ENCODE peak calls at places on chromosome 20, in eight cellular contexts. S, K, F, X, A, W, T and B are unnamed samples.

GRCh38 chr20:9492067-9492466 is 22.3 kb upstream of the LAMP5 start:
- DNase-seq in K (no peak), F (no peak), W (no peak), A (no peak), X (no peak), T (no peak), S (no peak), B (peak; percentile 90)

GRCh38 chr20:50834599-50835005 is 39.7 kb downstream of the BCAS4 start:
- DNase-seq in T (no peak), X (no peak), F (no peak), K (no peak), S (no peak), A (no peak), W (no peak), B (no peak)

GRCh38 chr20:61387204-61387958 is 135.3 kb downstream of the CDH4 start:
- DNase-seq in K (no peak), A (no peak), X (peak; percentile 73), F (no peak), S (peak; percentile 63), W (peak; percentile 65), T (no peak), B (peak; percentile 7)

GRCh38 chr20:37376324-37376723 is 30.4 kb downstream of the SRC start:
- DNase-seq in X (peak; percentile 52), W (no peak), K (no peak), S (no peak), A (no peak), F (no peak), T (no peak), B (no peak)

GRCh38 chr20:51703446-51704287 is 64.5 kb downstream of the ATP9A start:
- DNase-seq in S (no peak), A (no peak), W (no peak), T (no peak), F (no peak), X (no peak), K (no peak), B (no peak)

GRCh38 chr20:51752343-51752951 is 15.7 kb downstream of the ATP9A start:
- DNase-seq in F (no peak), A (no peak), K (no peak), W (no peak), T (no peak), S (no peak), X (peak; percentile 54), B (peak; percentile 86)

GRCh38 chr20:24619212-24619611 is 149.8 kb downstream of the SYNDIG1 start:
- DNase-seq in W (no peak), F (no peak), X (no peak), A (no peak), S (no peak), K (no peak), T (no peak), B (no peak)

GRCh38 chr20:63745424-63745805 is 5.8 kb downstream of the SLC2A4RG start:
- DNase-seq in W (no peak), A (peak; percentile 18), K (no peak), S (no peak), X (peak; percentile 58), F (no peak), T (no peak), B (no peak)

GRCh38 chr20:3847419-3847940 is 846 bp downstream of the MAVS start:
- DNase-seq in A (no peak), X (no peak), F (no peak), K (no peak), T (no peak), W (no peak), S (no peak), B (no peak)

GRCh38 chr20:58700121-58700780 is 7.7 kb downstream of the NPEPL1 start:
- DNase-seq in T (no peak), S (no peak), A (no peak), K (no peak), W (no peak), X (peak; percentile 58), F (no peak), B (no peak)

GRCh38 chr20:57657537-57658446 is 37.6 kb upstream of the ZBP1 start:
- DNase-seq in T (no peak), K (no peak), X (peak; percentile 79), W (no peak), A (peak; percentile 83), S (peak; percentile 23), F (no peak), B (no peak)

GRCh38 chr20:23273776-23274175 is 76.8 kb upstream of the NXT1 start:
- DNase-seq in F (no peak), K (no peak), W (no peak), X (no peak), T (no peak), S (no peak), A (no peak), B (no peak)

GRCh38 chr20:21398109-21398480 is 769 bp upstream of the NKX2-4 start:
- DNase-seq in K (no peak), F (no peak), X (no peak), T (no peak), S (no peak), A (no peak), W (no peak), B (no peak)

GRCh38 chr20:54980321-54980960 is 505.0 kb downstream of the DOK5 start:
- DNase-seq in X (no peak), A (no peak), T (no peak), W (no peak), S (no peak), K (no peak), F (peak; percentile 8), B (no peak)

GRCh38 chr20:57912227-57912582 is 202.4 kb upstream of the PMEPA1 start:
- DNase-seq in X (peak; percentile 29), T (no peak), S (no peak), W (no peak), F (no peak), K (no peak), A (no peak), B (no peak)

GRCh38 chr20:16803965-16804792 is 56.0 kb downstream of the OTOR start:
- DNase-seq in T (no peak), F (peak; percentile 77), W (peak; percentile 69), A (peak; percentile 59), K (no peak), S (peak; percentile 67), X (peak; percentile 96), B (peak; percentile 41)

GRCh38 chr20:47551841-47552240 is 50.2 kb downstream of the NCOA3 start:
- DNase-seq in K (no peak), T (no peak), F (no peak), A (no peak), S (no peak), X (no peak), W (no peak), B (peak; percentile 60)

GRCh38 chr20:62132421-62132820 is 10.1 kb downstream of the LSM14B start:
- DNase-seq in A (peak; percentile 62), S (no peak), T (no peak), X (no peak), F (no peak), W (no peak), K (no peak), B (no peak)

GRCh38 chr20:20881808-20882207 is 169.4 kb upstream of the RALGAPA2 start:
- DNase-seq in A (no peak), F (no peak), W (no peak), T (no peak), X (no peak), K (no peak), S (no peak), B (no peak)